ENCODE peak calls at places on chromosome 12, in ten cellular contexts. Y, G, T, B, O, S, P, X, W and E are unnamed samples.

GRCh38 chr12:28191018-28191595 is 851 bp downstream of the CCDC91 start:
- DNase-seq in Y (no peak), B (no peak), G (no peak), O (no peak), X (no peak), P (no peak), W (no peak), T (no peak), S (no peak), E (peak)

GRCh38 chr12:54258286-54258685 is 21.6 kb downstream of the CBX5 start:
- DNase-seq in T (no peak), B (no peak), X (no peak), S (no peak), G (no peak), W (no peak), O (no peak), P (no peak), Y (no peak), E (no peak)

GRCh38 chr12:6070472-6071257 is 53.8 kb downstream of the VWF start:
- DNase-seq in X (no peak), Y (no peak), O (no peak), B (no peak), T (no peak), G (peak), W (no peak), S (no peak), P (no peak), E (no peak)

GRCh38 chr12:501722-502447 is 42.1 kb downstream of the B4GALNT3 start:
- DNase-seq in P (peak), G (no peak), T (no peak), X (no peak), W (no peak), O (no peak), Y (peak), S (no peak), B (no peak), E (no peak)

GRCh38 chr12:20451759-20452158 is 83.4 kb downstream of the PDE3A start:
- DNase-seq in Y (no peak), W (no peak), B (no peak), P (no peak), T (no peak), X (no peak), S (no peak), G (no peak), O (peak), E (no peak)

GRCh38 chr12:124544983-124545382 is 22.4 kb downstream of the NCOR2 start:
- DNase-seq in G (no peak), T (no peak), Y (peak), P (no peak), B (no peak), O (no peak), S (no peak), W (no peak), X (no peak), E (no peak)

GRCh38 chr12:54196396-54196795 is 7.6 kb upstream of the SMUG1 start:
- DNase-seq in S (no peak), T (no peak), B (no peak), X (no peak), P (no peak), Y (no peak), G (no peak), W (no peak), O (no peak), E (no peak)

GRCh38 chr12:117570608-117571007 is 209.2 kb upstream of the NOS1 start:
- DNase-seq in W (no peak), T (no peak), S (no peak), Y (no peak), G (no peak), P (no peak), X (no peak), O (no peak), B (no peak), E (no peak)

GRCh38 chr12:47769234-47770085 is 3.6 kb upstream of the SLC48A1 start:
- DNase-seq in W (no peak), S (no peak), Y (no peak), O (no peak), T (no peak), B (no peak), X (no peak), P (no peak), G (no peak), E (peak)

GRCh38 chr12:13318231-13319015 is 121.9 kb downstream of the EMP1 start:
- DNase-seq in O (no peak), Y (no peak), S (no peak), B (no peak), X (no peak), T (no peak), W (no peak), P (no peak), G (no peak), E (no peak)

GRCh38 chr12:89893972-89894706 is 185.5 kb upstream of the ATP2B1 start:
- DNase-seq in G (no peak), X (no peak), W (no peak), Y (no peak), B (no peak), O (peak), S (no peak), T (no peak), P (no peak), E (no peak)

GRCh38 chr12:99043319-99043914 is 398.3 kb downstream of the APAF1 start:
- DNase-seq in S (peak), T (peak), B (peak), W (no peak), X (peak), Y (peak), G (peak), O (peak), P (peak), E (peak)

GRCh38 chr12:110741371-110741770 is 1.3 kb downstream of the PPP1CC start:
- DNase-seq in G (peak), S (no peak), X (no peak), P (no peak), T (no peak), Y (no peak), W (no peak), O (no peak), B (no peak), E (peak)

GRCh38 chr12:107612508-107612907 is 73.1 kb upstream of the PWP1 start:
- DNase-seq in X (no peak), W (no peak), Y (no peak), B (no peak), P (no peak), G (no peak), S (no peak), O (no peak), T (no peak), E (no peak)

GRCh38 chr12:20260864-20261263 is 107.5 kb upstream of the PDE3A start:
- DNase-seq in X (no peak), Y (no peak), S (no peak), B (no peak), T (no peak), G (no peak), O (no peak), W (no peak), P (no peak), E (no peak)

GRCh38 chr12:59736786-59737185 is 141.0 kb downstream of the SLC16A7 start:
- DNase-seq in Y (no peak), O (no peak), S (no peak), T (no peak), B (no peak), X (no peak), G (no peak), P (no peak), W (no peak), E (peak)

GRCh38 chr12:124359671-124360581 is 65.0 kb downstream of the RFLNA start:
- DNase-seq in B (peak), G (peak), W (peak), S (peak), X (no peak), Y (peak), O (no peak), P (peak), T (peak), E (no peak)

GRCh38 chr12:47805417-47805816 is 14.3 kb downstream of the HDAC7 start:
- DNase-seq in Y (no peak), G (no peak), W (no peak), B (no peak), P (no peak), T (no peak), O (no peak), S (peak), X (no peak), E (no peak)

GRCh38 chr12:63805704-63806672 is 26.3 kb downstream of the RXYLT1 start:
- DNase-seq in G (no peak), W (no peak), X (no peak), Y (no peak), O (peak), B (no peak), S (no peak), P (no peak), T (no peak), E (no peak)

GRCh38 chr12:7108928-7109920 is at the start of gene C1RL:
- DNase-seq in P (peak), Y (peak), G (peak), B (peak), W (peak), X (peak), O (peak), T (peak), S (peak), E (peak)
- TF ChIP-seq POLR2A in P (no peak), Y (peak), G (no peak), B (peak), W (no peak), X (no peak), O (peak), T (no peak), S (no peak), E (no peak)

GRCh38 chr12:108686753-108687152 is 44.6 kb downstream of the CORO1C start:
- DNase-seq in Y (no peak), O (no peak), G (no peak), B (no peak), P (no peak), T (no peak), X (no peak), W (no peak), S (no peak), E (no peak)
- TF ChIP-seq POLR2A in Y (no peak), O (no peak), G (no peak), B (no peak), P (no peak), T (no peak), X (no peak), W (no peak), S (no peak), E (no peak)

DNA sequence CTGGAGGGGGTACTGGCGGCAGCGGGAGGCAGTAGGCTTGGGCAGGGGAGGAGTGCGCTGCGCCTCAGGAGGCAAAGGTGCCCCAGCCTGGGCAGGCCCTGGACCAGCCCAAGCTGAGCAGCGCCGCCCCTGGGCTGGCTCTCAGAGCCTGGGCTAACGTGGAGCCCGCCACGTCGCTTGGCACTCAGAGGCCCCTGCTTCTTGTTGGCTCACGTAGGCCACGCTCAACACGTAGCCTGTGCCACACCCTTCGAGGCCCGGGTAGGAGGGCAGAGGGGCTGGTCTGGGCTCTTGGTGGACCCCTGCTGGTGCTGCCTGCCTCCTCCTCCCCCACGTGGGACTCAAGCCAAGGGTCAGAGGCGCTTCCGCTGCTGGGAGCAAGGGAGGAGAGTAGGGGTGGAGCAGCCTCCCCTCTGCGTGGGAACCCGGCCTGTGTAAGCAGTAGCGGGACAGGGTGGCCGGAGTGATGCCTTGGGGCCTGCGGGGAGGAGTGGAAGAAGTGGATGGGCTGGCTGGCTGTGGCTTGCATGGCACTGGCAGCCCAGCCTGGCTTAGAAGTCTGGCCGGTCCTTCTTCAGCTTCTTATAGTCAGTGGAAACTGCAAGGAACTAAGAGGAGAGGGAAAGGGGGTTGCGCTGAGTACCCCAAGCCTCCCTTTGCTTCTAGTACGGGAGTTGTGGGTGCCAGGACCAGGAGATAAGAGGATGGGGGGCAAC is 5.7 kb downstream of the SHMT2 start:
- DNase-seq in W (no peak), B (peak), T (no peak), G (no peak), X (no peak), P (peak), O (no peak), Y (no peak), S (peak), E (no peak)
- TF ChIP-seq POLR2A in W (no peak), B (no peak), T (no peak), G (no peak), X (no peak), P (no peak), O (no peak), Y (no peak), S (no peak), E (no peak)

DNA sequence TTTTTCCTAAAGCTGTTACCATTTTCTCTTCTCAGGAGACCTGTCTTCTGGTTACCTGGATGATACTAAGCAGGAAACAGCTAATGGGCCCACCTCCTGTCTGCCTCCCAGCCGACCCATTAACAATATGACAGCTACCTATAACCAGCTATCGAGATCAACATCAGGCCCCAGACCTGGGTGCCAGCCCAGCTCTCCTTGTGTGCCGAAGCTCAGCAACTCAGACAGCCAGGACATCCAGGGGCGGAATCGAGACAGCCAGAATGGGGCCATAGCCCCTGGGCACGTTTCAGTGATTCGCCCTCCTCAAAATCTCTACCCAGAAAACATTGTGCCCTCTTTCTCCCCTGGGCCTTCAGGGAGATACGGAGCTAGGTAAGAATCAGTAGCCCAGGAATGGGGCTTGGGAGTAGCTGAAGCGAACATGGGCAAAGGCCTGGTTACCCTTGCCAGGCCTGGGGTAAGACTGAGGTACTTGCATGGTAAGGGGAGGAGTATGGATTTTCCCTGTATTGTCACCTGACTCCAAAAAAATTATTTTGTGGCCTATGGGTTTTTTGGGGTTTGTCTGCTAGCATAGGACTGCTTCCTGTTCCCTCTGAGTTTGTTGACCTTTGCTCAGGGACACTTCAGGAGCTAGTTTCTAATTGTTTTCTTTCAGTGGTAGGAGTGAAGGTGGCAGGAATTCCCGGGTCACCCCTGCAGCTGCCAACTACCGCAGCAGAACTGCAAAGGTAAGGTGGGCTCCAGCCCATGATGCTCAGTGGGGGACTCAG is 26.6 kb downstream of the TRAFD1 start:
- DNase-seq in Y (no peak), G (no peak), W (no peak), X (no peak), B (no peak), T (peak), O (no peak), S (peak), P (no peak), E (no peak)
- TF ChIP-seq POLR2A in Y (no peak), G (no peak), W (no peak), X (no peak), B (no peak), T (no peak), O (no peak), S (no peak), P (no peak), E (no peak)